ENCODE peak calls at places on chromosomes 3 and 15, in nine cellular contexts. One of them, this sample, is unnamed.

GRCh38 chr3:125431391-125431790 is 56.3 kb upstream of the ZNF148 start:
- DNase-seq in sigmoid colon: no peak
- DNase-seq in neural crest cell: no peak
- DNase-seq in endodermal cell: no peak
- DNase-seq in nephron progenitor cell: no peak
- DNase-seq in choroid plexus epithelial cell: peak; percentile 11
- DNase-seq in GM10248: no peak
- DNase-seq in endothelial cell: no peak
- DNase-seq in mucosa of descending colon: no peak
- DNase-seq in this sample: peak; percentile 8

GRCh38 chr3:79846148-79846933 is 78.5 kb upstream of the ROBO1 start:
- DNase-seq in GM10248: no peak
- DNase-seq in endodermal cell: peak; percentile 71
- DNase-seq in nephron progenitor cell: peak; percentile 25
- DNase-seq in sigmoid colon: no peak
- DNase-seq in endothelial cell: peak; percentile 23
- DNase-seq in neural crest cell: peak; percentile 14
- DNase-seq in mucosa of descending colon: no peak
- DNase-seq in choroid plexus epithelial cell: no peak
- DNase-seq in this sample: no peak

GRCh38 chr15:49423021-49423420 is at the start of gene FGF7:
- DNase-seq in endodermal cell: no peak
- DNase-seq in nephron progenitor cell: no peak
- DNase-seq in sigmoid colon: peak; percentile 56
- DNase-seq in GM10248: no peak
- DNase-seq in choroid plexus epithelial cell: peak; percentile 64
- DNase-seq in mucosa of descending colon: no peak
- DNase-seq in endothelial cell: no peak
- DNase-seq in neural crest cell: no peak
- DNase-seq in this sample: peak; percentile 14

GRCh38 chr3:44712455-44713075 is at the start of gene ZNF502:
- DNase-seq in nephron progenitor cell: peak; percentile 4
- DNase-seq in GM10248: peak; percentile 25
- DNase-seq in neural crest cell: no peak
- DNase-seq in mucosa of descending colon: peak; percentile 88
- DNase-seq in sigmoid colon: peak; percentile 93
- DNase-seq in choroid plexus epithelial cell: peak; percentile 93
- DNase-seq in endodermal cell: peak; percentile 87
- DNase-seq in endothelial cell: peak; percentile 48
- DNase-seq in this sample: peak; percentile 95

GRCh38 chr15:41804361-41804760 is 23.5 kb upstream of the JMJD7 start:
- DNase-seq in GM10248: no peak
- DNase-seq in sigmoid colon: peak; percentile 50
- DNase-seq in mucosa of descending colon: no peak
- DNase-seq in neural crest cell: no peak
- DNase-seq in endothelial cell: no peak
- DNase-seq in choroid plexus epithelial cell: no peak
- DNase-seq in endodermal cell: no peak
- DNase-seq in nephron progenitor cell: no peak
- DNase-seq in this sample: no peak

GRCh38 chr3:72537448-72537847 is 310.8 kb downstream of the SHQ1 start:
- DNase-seq in sigmoid colon: no peak
- DNase-seq in endodermal cell: no peak
- DNase-seq in nephron progenitor cell: no peak
- DNase-seq in neural crest cell: no peak
- DNase-seq in GM10248: no peak
- DNase-seq in mucosa of descending colon: no peak
- DNase-seq in choroid plexus epithelial cell: no peak
- DNase-seq in endothelial cell: no peak
- DNase-seq in this sample: no peak

GRCh38 chr3:32951410-32951811 is at the start of gene CCR4:
- DNase-seq in nephron progenitor cell: no peak
- DNase-seq in sigmoid colon: no peak
- DNase-seq in mucosa of descending colon: no peak
- DNase-seq in GM10248: no peak
- DNase-seq in endodermal cell: no peak
- DNase-seq in choroid plexus epithelial cell: no peak
- DNase-seq in endothelial cell: no peak
- DNase-seq in neural crest cell: no peak
- DNase-seq in this sample: no peak

GRCh38 chr3:72318504-72319201 is 529.6 kb downstream of the SHQ1 start:
- DNase-seq in mucosa of descending colon: no peak
- DNase-seq in endothelial cell: no peak
- DNase-seq in sigmoid colon: no peak
- DNase-seq in neural crest cell: no peak
- DNase-seq in nephron progenitor cell: no peak
- DNase-seq in endodermal cell: no peak
- DNase-seq in GM10248: no peak
- DNase-seq in choroid plexus epithelial cell: no peak
- DNase-seq in this sample: no peak

GRCh38 chr15:29430124-29430523 is 160.5 kb upstream of the NSMCE3 start:
- DNase-seq in nephron progenitor cell: no peak
- DNase-seq in choroid plexus epithelial cell: no peak
- DNase-seq in mucosa of descending colon: no peak
- DNase-seq in GM10248: no peak
- DNase-seq in endothelial cell: no peak
- DNase-seq in neural crest cell: no peak
- DNase-seq in endodermal cell: no peak
- DNase-seq in sigmoid colon: no peak
- DNase-seq in this sample: no peak

GRCh38 chr15:80585544-80586018 is 109.5 kb upstream of the ABHD17C start:
- DNase-seq in endothelial cell: no peak
- DNase-seq in GM10248: no peak
- DNase-seq in sigmoid colon: no peak
- DNase-seq in endodermal cell: peak; percentile 57
- DNase-seq in choroid plexus epithelial cell: no peak
- DNase-seq in mucosa of descending colon: no peak
- DNase-seq in neural crest cell: no peak
- DNase-seq in nephron progenitor cell: no peak
- DNase-seq in this sample: no peak

GRCh38 chr3:48416546-48416945 is 13.3 kb downstream of the PLXNB1 start:
- DNase-seq in endodermal cell: no peak
- DNase-seq in endothelial cell: no peak
- DNase-seq in sigmoid colon: no peak
- DNase-seq in neural crest cell: no peak
- DNase-seq in choroid plexus epithelial cell: no peak
- DNase-seq in nephron progenitor cell: no peak
- DNase-seq in mucosa of descending colon: no peak
- DNase-seq in GM10248: no peak
- DNase-seq in this sample: no peak

GRCh38 chr3:32865364-32865763 is 47.6 kb downstream of the TRIM71 start:
- DNase-seq in mucosa of descending colon: no peak
- DNase-seq in sigmoid colon: no peak
- DNase-seq in choroid plexus epithelial cell: peak; percentile 5
- DNase-seq in GM10248: no peak
- DNase-seq in endothelial cell: no peak
- DNase-seq in endodermal cell: no peak
- DNase-seq in neural crest cell: no peak
- DNase-seq in nephron progenitor cell: no peak
- DNase-seq in this sample: peak; percentile 37

GRCh38 chr3:17491601-17492000 is 250.8 kb downstream of the TBC1D5 start:
- DNase-seq in sigmoid colon: no peak
- DNase-seq in choroid plexus epithelial cell: peak; percentile 88
- DNase-seq in endodermal cell: no peak
- DNase-seq in neural crest cell: no peak
- DNase-seq in mucosa of descending colon: no peak
- DNase-seq in GM10248: no peak
- DNase-seq in nephron progenitor cell: no peak
- DNase-seq in endothelial cell: no peak
- DNase-seq in this sample: no peak

GRCh38 chr3:136604961-136605360 is 147.2 kb downstream of the STAG1 start:
- DNase-seq in choroid plexus epithelial cell: peak; percentile 50
- DNase-seq in mucosa of descending colon: no peak
- DNase-seq in neural crest cell: no peak
- DNase-seq in GM10248: no peak
- DNase-seq in sigmoid colon: no peak
- DNase-seq in endothelial cell: no peak
- DNase-seq in endodermal cell: no peak
- DNase-seq in nephron progenitor cell: no peak
- DNase-seq in this sample: no peak

GRCh38 chr3:116863842-116864626 is 154.5 kb downstream of the TUSC7 start:
- DNase-seq in endothelial cell: peak; percentile 25
- DNase-seq in choroid plexus epithelial cell: peak; percentile 83
- DNase-seq in nephron progenitor cell: peak; percentile 9
- DNase-seq in neural crest cell: peak; percentile 15
- DNase-seq in endodermal cell: peak; percentile 73
- DNase-seq in GM10248: peak; percentile 4
- DNase-seq in sigmoid colon: no peak
- DNase-seq in mucosa of descending colon: no peak
- DNase-seq in this sample: peak; percentile 62

GRCh38 chr3:124834723-124835718 is 52.1 kb downstream of the ITGB5 start:
- DNase-seq in GM10248: peak; percentile 74
- DNase-seq in choroid plexus epithelial cell: peak; percentile 95
- DNase-seq in neural crest cell: no peak
- DNase-seq in mucosa of descending colon: peak; percentile 62
- DNase-seq in sigmoid colon: peak; percentile 78
- DNase-seq in endothelial cell: peak; percentile 27
- DNase-seq in endodermal cell: peak; percentile 86
- DNase-seq in nephron progenitor cell: peak; percentile 23
- DNase-seq in this sample: no peak

GRCh38 chr15:38647683-38648082 is 83.1 kb upstream of the RASGRP1 start:
- DNase-seq in neural crest cell: no peak
- DNase-seq in choroid plexus epithelial cell: peak; percentile 52
- DNase-seq in GM10248: no peak
- DNase-seq in nephron progenitor cell: no peak
- DNase-seq in sigmoid colon: no peak
- DNase-seq in endodermal cell: no peak
- DNase-seq in endothelial cell: no peak
- DNase-seq in mucosa of descending colon: no peak
- DNase-seq in this sample: peak; percentile 47

GRCh38 chr3:194276768-194277546 is 74.2 kb downstream of the CPN2 start:
- DNase-seq in mucosa of descending colon: no peak
- DNase-seq in sigmoid colon: peak; percentile 81
- DNase-seq in endodermal cell: peak; percentile 66
- DNase-seq in nephron progenitor cell: peak; percentile 35
- DNase-seq in choroid plexus epithelial cell: no peak
- DNase-seq in GM10248: no peak
- DNase-seq in neural crest cell: no peak
- DNase-seq in endothelial cell: no peak
- DNase-seq in this sample: no peak

GRCh38 chr3:99648091-99648490 is 9.7 kb downstream of the COL8A1 start:
- DNase-seq in endothelial cell: no peak
- DNase-seq in GM10248: no peak
- DNase-seq in mucosa of descending colon: peak; percentile 27
- DNase-seq in endodermal cell: no peak
- DNase-seq in sigmoid colon: no peak
- DNase-seq in choroid plexus epithelial cell: peak; percentile 75
- DNase-seq in neural crest cell: no peak
- DNase-seq in nephron progenitor cell: no peak
- DNase-seq in this sample: no peak

GRCh38 chr3:127859706-127860105 is 37.4 kb upstream of the MGLL start:
- DNase-seq in endodermal cell: no peak
- DNase-seq in mucosa of descending colon: no peak
- DNase-seq in neural crest cell: no peak
- DNase-seq in nephron progenitor cell: no peak
- DNase-seq in GM10248: no peak
- DNase-seq in sigmoid colon: no peak
- DNase-seq in choroid plexus epithelial cell: no peak
- DNase-seq in endothelial cell: no peak
- DNase-seq in this sample: no peak

GRCh38 chr3:127858477-127858876 is 36.2 kb upstream of the MGLL start:
- DNase-seq in choroid plexus epithelial cell: no peak
- DNase-seq in GM10248: no peak
- DNase-seq in neural crest cell: no peak
- DNase-seq in mucosa of descending colon: no peak
- DNase-seq in nephron progenitor cell: no peak
- DNase-seq in sigmoid colon: no peak
- DNase-seq in endothelial cell: no peak
- DNase-seq in endodermal cell: no peak
- DNase-seq in this sample: no peak

GRCh38 chr3:127855246-127855645 is 32.9 kb upstream of the MGLL start:
- DNase-seq in sigmoid colon: no peak
- DNase-seq in choroid plexus epithelial cell: no peak
- DNase-seq in endothelial cell: no peak
- DNase-seq in neural crest cell: no peak
- DNase-seq in mucosa of descending colon: no peak
- DNase-seq in endodermal cell: no peak
- DNase-seq in nephron progenitor cell: no peak
- DNase-seq in GM10248: no peak
- DNase-seq in this sample: no peak

GRCh38 chr3:127856801-127857200 is 34.5 kb upstream of the MGLL start:
- DNase-seq in mucosa of descending colon: no peak
- DNase-seq in sigmoid colon: no peak
- DNase-seq in choroid plexus epithelial cell: no peak
- DNase-seq in neural crest cell: no peak
- DNase-seq in endothelial cell: no peak
- DNase-seq in endodermal cell: no peak
- DNase-seq in GM10248: no peak
- DNase-seq in nephron progenitor cell: no peak
- DNase-seq in this sample: no peak

GRCh38 chr3:127857270-127857801 is 35.0 kb upstream of the MGLL start:
- DNase-seq in choroid plexus epithelial cell: peak; percentile 21
- DNase-seq in mucosa of descending colon: no peak
- DNase-seq in endodermal cell: no peak
- DNase-seq in neural crest cell: no peak
- DNase-seq in endothelial cell: no peak
- DNase-seq in GM10248: peak; percentile 39
- DNase-seq in nephron progenitor cell: no peak
- DNase-seq in sigmoid colon: no peak
- DNase-seq in this sample: no peak
- TF ChIP-seq CTCF in choroid plexus epithelial cell: peak; percentile 24
- TF ChIP-seq CTCF in mucosa of descending colon: no peak
- TF ChIP-seq CTCF in endodermal cell: peak; percentile 14
- TF ChIP-seq CTCF in neural crest cell: no peak
- TF ChIP-seq CTCF in endothelial cell: no peak
- TF ChIP-seq CTCF in GM10248: peak; percentile 34
- TF ChIP-seq CTCF in nephron progenitor cell: no peak
- TF ChIP-seq CTCF in sigmoid colon: no peak
- TF ChIP-seq CTCF in this sample: no peak

GRCh38 chr3:152251916-152252315 is 16.8 kb upstream of the MBNL1 start:
- DNase-seq in neural crest cell: no peak
- DNase-seq in endothelial cell: no peak
- DNase-seq in endodermal cell: no peak
- DNase-seq in GM10248: no peak
- DNase-seq in mucosa of descending colon: no peak
- DNase-seq in nephron progenitor cell: no peak
- DNase-seq in choroid plexus epithelial cell: no peak
- DNase-seq in sigmoid colon: no peak
- DNase-seq in this sample: no peak
- TF ChIP-seq CTCF in neural crest cell: no peak
- TF ChIP-seq CTCF in endothelial cell: no peak
- TF ChIP-seq CTCF in endodermal cell: no peak
- TF ChIP-seq CTCF in GM10248: no peak
- TF ChIP-seq CTCF in mucosa of descending colon: no peak
- TF ChIP-seq CTCF in nephron progenitor cell: no peak
- TF ChIP-seq CTCF in choroid plexus epithelial cell: no peak
- TF ChIP-seq CTCF in sigmoid colon: no peak
- TF ChIP-seq CTCF in this sample: no peak

GRCh38 chr3:39079530-39079929 is 27.7 kb downstream of the WDR48 start:
- DNase-seq in choroid plexus epithelial cell: no peak
- DNase-seq in GM10248: no peak
- DNase-seq in mucosa of descending colon: no peak
- DNase-seq in neural crest cell: no peak
- DNase-seq in nephron progenitor cell: no peak
- DNase-seq in sigmoid colon: no peak
- DNase-seq in endodermal cell: no peak
- DNase-seq in endothelial cell: no peak
- DNase-seq in this sample: no peak
- TF ChIP-seq CTCF in choroid plexus epithelial cell: no peak
- TF ChIP-seq CTCF in GM10248: no peak
- TF ChIP-seq CTCF in mucosa of descending colon: no peak
- TF ChIP-seq CTCF in neural crest cell: no peak
- TF ChIP-seq CTCF in nephron progenitor cell: no peak
- TF ChIP-seq CTCF in sigmoid colon: no peak
- TF ChIP-seq CTCF in endodermal cell: no peak
- TF ChIP-seq CTCF in endothelial cell: no peak
- TF ChIP-seq CTCF in this sample: peak; percentile 7

GRCh38 chr3:69451594-69451993 is 65.7 kb upstream of the FRMD4B start:
- DNase-seq in mucosa of descending colon: no peak
- DNase-seq in GM10248: no peak
- DNase-seq in nephron progenitor cell: no peak
- DNase-seq in choroid plexus epithelial cell: peak; percentile 26
- DNase-seq in sigmoid colon: no peak
- DNase-seq in endodermal cell: no peak
- DNase-seq in neural crest cell: no peak
- DNase-seq in endothelial cell: no peak
- DNase-seq in this sample: peak; percentile 18
- TF ChIP-seq CTCF in mucosa of descending colon: no peak
- TF ChIP-seq CTCF in GM10248: no peak
- TF ChIP-seq CTCF in nephron progenitor cell: no peak
- TF ChIP-seq CTCF in choroid plexus epithelial cell: peak; percentile 27
- TF ChIP-seq CTCF in sigmoid colon: no peak
- TF ChIP-seq CTCF in endodermal cell: peak; percentile 69
- TF ChIP-seq CTCF in neural crest cell: peak; percentile 31
- TF ChIP-seq CTCF in endothelial cell: peak; percentile 68
- TF ChIP-seq CTCF in this sample: peak; percentile 22

This sample was measured in cardiac muscle cell.